ENCODE peak calls at places on chromosomes 1 and 21, in eight cellular contexts. L, U, V, D, I, C, Q and Z are unnamed samples.

GRCh38 chr1:156293098-156293434 is 2.4 kb downstream of the GLMP start:
- DNase-seq in Q (no peak), V (no peak), C (no peak), U (no peak), L (no peak), D (no peak), I (no peak), Z (no peak)

GRCh38 chr1:110914676-110915075 is 41.7 kb downstream of the CD53 start:
- DNase-seq in V (no peak), C (no peak), L (no peak), U (no peak), I (no peak), D (no peak), Q (no peak), Z (no peak)

GRCh38 chr1:150516050-150516591 is 569 bp downstream of the FALEC start:
- DNase-seq in Q (no peak), D (no peak), C (no peak), I (peak), V (peak), L (peak), U (no peak), Z (no peak)

GRCh38 chr1:28173151-28173979 is 3.1 kb downstream of the PTAFR start:
- DNase-seq in I (peak), Q (no peak), L (peak), U (no peak), V (no peak), C (no peak), D (no peak), Z (no peak)

GRCh38 chr1:23473037-23473800 is 10.8 kb downstream of the ASAP3 start:
- DNase-seq in I (no peak), D (no peak), C (no peak), V (peak), U (no peak), L (peak), Q (no peak), Z (no peak)

GRCh38 chr1:4969556-4970129 is 315.2 kb downstream of the AJAP1 start:
- DNase-seq in L (no peak), D (no peak), Q (no peak), C (no peak), U (no peak), V (no peak), I (no peak), Z (no peak)

GRCh38 chr1:7209340-7209739 is 424.1 kb downstream of the CAMTA1 start:
- DNase-seq in Q (no peak), I (no peak), L (no peak), C (no peak), D (no peak), V (no peak), U (no peak), Z (no peak)

GRCh38 chr21:15659768-15660423 is 69.9 kb upstream of the USP25 start:
- DNase-seq in L (no peak), D (no peak), Q (no peak), C (no peak), I (no peak), U (no peak), V (no peak), Z (no peak)

GRCh38 chr21:26846036-26846931 is 1.1 kb upstream of the ADAMTS1 start:
- DNase-seq in V (peak), L (peak), C (peak), I (peak), U (no peak), Q (peak), D (peak), Z (peak)

GRCh38 chr1:215923129-215923824 is 356.2 kb downstream of the KCTD3 start:
- DNase-seq in I (no peak), U (no peak), D (no peak), V (no peak), L (no peak), Q (no peak), C (no peak), Z (no peak)

GRCh38 chr1:46174448-46175231 is at the start of gene TSPAN1:
- DNase-seq in V (peak), L (peak), I (no peak), U (no peak), Q (peak), C (no peak), D (no peak), Z (peak)

GRCh38 chr1:181482521-181483083 is 715 bp upstream of the CACNA1E start:
- DNase-seq in L (peak), V (no peak), I (peak), U (peak), Q (peak), C (peak), D (peak), Z (no peak)

GRCh38 chr1:54949971-54950360 is 30.5 kb upstream of the TMEM61 start:
- DNase-seq in V (peak), C (no peak), I (no peak), L (no peak), Q (no peak), D (no peak), U (no peak), Z (no peak)

GRCh38 chr21:36330904-36331303 is 10.9 kb downstream of the MORC3 start:
- DNase-seq in V (peak), L (peak), I (peak), C (no peak), Q (no peak), U (no peak), D (peak), Z (no peak)

GRCh38 chr1:218588555-218589172 is 243.5 kb downstream of the TGFB2 start:
- DNase-seq in L (no peak), Q (no peak), I (no peak), U (no peak), V (peak), C (no peak), D (no peak), Z (no peak)